ENCODE peak calls at places on chromosomes 4 and X, in five cellular contexts. K is activated T-helper 1 cell treated with anti-CD3 and anti-CD28 coated beads, Interleukin-12 subunit alpha, Interleukin-12 subunit beta, Interleukin-2, Interleukin-4 antibody, amounts not matched to agents 30 ng/mL and 10 ng/mL and 1 ng/mL, durations not matched to agents 14 hours and 24 hours and 36 hours; T is cardiac muscle cell; E is Panc1; N is stimulated activated CD8-positive, alpha-beta memory T cell treated with anti-CD3 and anti-CD28 coated beads, Interleukin-12 subunit alpha, Interleukin-12 subunit beta, amount 100 ng/mL, for 4 hours. W is an unnamed sample.

GRCh38 chr4:113707013-113707412 is 54.5 kb downstream of the CAMK2D start:
- DNase-seq in K (no peak), T (peak; percentile 14), E (no peak), N (no peak), W (no peak)

GRCh38 chrX:153394595-153394994 is 6.6 kb downstream of the PNMA6E start:
- DNase-seq in K (no peak), T (no peak), E (no peak), N (no peak), W (no peak)

GRCh38 chrX:100995469-100995868 is 26.0 kb downstream of the ARL13A start:
- DNase-seq in K (no peak), T (peak; percentile 44), E (no peak), N (no peak), W (no peak)

GRCh38 chr4:81486502-81486901 is 14.8 kb upstream of the RASGEF1B start:
- DNase-seq in K (no peak), T (no peak), E (no peak), N (no peak), W (no peak)

GRCh38 chrX:125436855-125437254 is 117.2 kb downstream of the TEX13C start:
- DNase-seq in K (no peak), T (peak; percentile 0), E (no peak), N (no peak), W (no peak)

GRCh38 chr4:78484574-78484973 is 67.0 kb upstream of the ANXA3 start:
- DNase-seq in K (no peak), T (no peak), E (no peak), N (no peak), W (no peak)

GRCh38 chr4:89528525-89529133 is 221.0 kb upstream of the GPRIN3 start:
- DNase-seq in K (no peak), T (no peak), E (no peak), N (no peak), W (no peak)

GRCh38 chr4:174358823-174359222 is 75.1 kb downstream of the CEP44 start:
- DNase-seq in K (peak; percentile 22), T (peak; percentile 8), E (no peak), N (no peak), W (no peak)

GRCh38 chrX:28520786-28521185 is 66.5 kb upstream of the IL1RAPL1 start:
- DNase-seq in K (no peak), T (no peak), E (no peak), N (no peak), W (no peak)

GRCh38 chrX:74232859-74233258 is 71.1 kb upstream of the ZCCHC13 start:
- DNase-seq in K (no peak), T (peak; percentile 51), E (no peak), N (no peak), W (no peak)

GRCh38 chrX:70755850-70756249 is 152.7 kb downstream of the TEX11 start:
- DNase-seq in K (peak; percentile 50), T (no peak), E (no peak), N (peak; percentile 4), W (no peak)

GRCh38 chr4:75110061-75110460 is 177.1 kb downstream of the PARM1 start:
- DNase-seq in K (no peak), T (no peak), E (no peak), N (no peak), W (no peak)

GRCh38 chr4:75016472-75016871 is 83.6 kb downstream of the PARM1 start:
- DNase-seq in K (no peak), T (no peak), E (no peak), N (no peak), W (no peak)

GRCh38 chr4:13966241-13967195 is 339.0 kb upstream of the BOD1L1 start:
- DNase-seq in K (no peak), T (peak; percentile 90), E (no peak), N (no peak), W (peak; percentile 75)

GRCh38 chr4:1375761-1376322 is 28.8 kb downstream of the UVSSA start:
- DNase-seq in K (no peak), T (no peak), E (no peak), N (no peak), W (no peak)

GRCh38 chr4:109472343-109472761 is 38.7 kb downstream of the SEC24B start:
- DNase-seq in K (no peak), T (peak; percentile 69), E (no peak), N (no peak), W (no peak)

GRCh38 chr4:76958891-76959290 is 9.3 kb downstream of the SEPTIN11 start:
- DNase-seq in K (no peak), T (no peak), E (no peak), N (no peak), W (no peak)

GRCh38 chrX:55907968-55908607 is 190.5 kb downstream of the RRAGB start:
- DNase-seq in K (peak; percentile 33), T (peak; percentile 30), E (no peak), N (peak; percentile 6), W (no peak)

GRCh38 chr4:17664755-17665154 is 50.3 kb downstream of the MED28 start:
- DNase-seq in K (no peak), T (no peak), E (no peak), N (no peak), W (no peak)

GRCh38 chrX:3219667-3220066 is 126.8 kb downstream of the MXRA5 start:
- DNase-seq in K (no peak), T (no peak), E (no peak), N (no peak), W (no peak)